ENCODE peak calls at places on chromosomes 11 and 22, in seven cellular contexts. Q is psoas muscle, S is fibroblast of the aortic adventitia, Y is AG04450, F is endothelial cell, W is RWPE1, X is IMR-90. M is an unnamed sample.
A peak's percentile ranks its signal among the peaks of the same experiment; 100 is the strongest.

GRCh38 chr11:57792870-57793269 is 31.3 kb downstream of the CTNND1 start:
- DNase-seq in Q (no peak), S (peak; percentile 35), Y (no peak), F (no peak), W (peak; percentile 26), X (no peak), M (no peak)

GRCh38 chr11:1256257-1257045 is 33.6 kb downstream of the MUC5B start:
- DNase-seq in Q (no peak), S (no peak), Y (no peak), F (no peak), W (no peak), X (no peak), M (no peak)

GRCh38 chr11:61273151-61274078 is 21.7 kb downstream of the VWCE start:
- DNase-seq in Q (no peak), S (peak; percentile 59), Y (no peak), F (no peak), W (peak; percentile 15), X (no peak), M (no peak)

GRCh38 chr11:130162733-130163132 is 3.2 kb downstream of the ST14 start:
- DNase-seq in Q (no peak), S (no peak), Y (no peak), F (no peak), W (peak; percentile 41), X (no peak), M (no peak)

GRCh38 chr22:49748514-49748913 is 79.2 kb downstream of the BRD1 start:
- DNase-seq in Q (no peak), S (no peak), Y (no peak), F (no peak), W (no peak), X (no peak), M (no peak)

GRCh38 chr11:19938866-19939265 is 221.4 kb downstream of the DBX1 start:
- DNase-seq in Q (no peak), S (no peak), Y (no peak), F (no peak), W (no peak), X (no peak), M (no peak)

GRCh38 chr11:93537767-93538261 is 5.4 kb downstream of the SMCO4 start:
- DNase-seq in Q (peak; percentile 40), S (no peak), Y (no peak), F (no peak), W (no peak), X (peak; percentile 47), M (no peak)

GRCh38 chr11:86571273-86571948 is 101.0 kb downstream of the ME3 start:
- DNase-seq in Q (no peak), S (no peak), Y (no peak), F (peak; percentile 66), W (no peak), X (no peak), M (no peak)

GRCh38 chr11:120303004-120303637 is 22.0 kb upstream of the TLCD5 start:
- DNase-seq in Q (peak; percentile 60), S (peak; percentile 88), Y (peak; percentile 55), F (peak; percentile 78), W (peak; percentile 67), X (peak; percentile 80), M (peak; percentile 67)

GRCh38 chr11:35029979-35030378 is 109.0 kb upstream of the CD44 start:
- DNase-seq in Q (no peak), S (peak; percentile 72), Y (no peak), F (no peak), W (peak; percentile 55), X (peak; percentile 84), M (peak; percentile 78)

GRCh38 chr11:95147364-95147905 is 57.8 kb downstream of the ENDOD1 start:
- DNase-seq in Q (no peak), S (peak; percentile 95), Y (peak; percentile 69), F (no peak), W (peak; percentile 85), X (peak; percentile 93), M (peak; percentile 85)

GRCh38 chr11:59560290-59560701 is 49.0 kb downstream of the OR4D9 start:
- DNase-seq in Q (no peak), S (peak; percentile 81), Y (no peak), F (peak; percentile 81), W (peak; percentile 66), X (peak; percentile 70), M (peak; percentile 55)

GRCh38 chr11:17775507-17776212 is 41.1 kb downstream of the KCNC1 start:
- DNase-seq in Q (no peak), S (no peak), Y (no peak), F (no peak), W (no peak), X (no peak), M (no peak)

GRCh38 chr11:132312616-132313210 is 942.3 kb downstream of the NTM start:
- DNase-seq in Q (no peak), S (peak; percentile 33), Y (no peak), F (peak; percentile 24), W (peak; percentile 2), X (peak; percentile 46), M (peak; percentile 31)

DNA sequence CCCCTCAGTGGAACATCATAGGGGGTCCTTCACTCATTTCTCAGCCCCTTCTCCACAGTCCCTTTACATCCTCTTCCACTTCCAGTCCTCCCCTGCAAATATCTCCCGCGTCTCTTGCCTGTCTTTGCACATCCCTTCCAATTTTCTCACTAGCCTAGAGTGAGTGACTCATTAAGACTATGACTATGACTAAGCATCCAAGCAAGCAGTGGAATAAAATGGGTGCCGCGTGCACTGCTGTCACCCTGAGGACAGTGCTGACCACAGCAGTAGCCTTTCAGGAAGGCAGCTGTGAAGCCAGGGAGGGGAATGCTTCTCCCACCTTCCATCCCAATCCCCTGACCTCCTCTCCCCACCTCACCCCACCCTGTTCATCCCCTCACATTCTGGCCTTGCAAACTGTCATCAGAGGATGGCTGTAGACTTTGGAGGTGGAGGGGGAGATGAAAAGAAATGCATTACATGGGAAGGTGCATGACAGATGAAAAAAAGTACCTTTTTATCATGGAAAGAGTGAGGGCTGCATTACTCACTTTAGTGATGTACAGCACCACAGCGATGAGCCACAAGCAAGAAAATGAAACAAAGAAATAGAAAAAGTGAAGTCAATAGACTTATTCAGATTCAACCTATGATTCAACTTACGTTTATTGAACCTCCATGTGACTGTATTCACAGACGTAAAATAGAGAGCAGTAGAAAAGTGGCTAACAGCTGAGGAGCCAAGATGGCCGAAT is 948.2 kb downstream of the NTM start:
- DNase-seq in Q (no peak), S (peak; percentile 5), Y (no peak), F (no peak), W (peak; percentile 27), X (peak; percentile 76), M (peak; percentile 80)
- TF ChIP-seq CTCF in Q (no peak), S (no peak), Y (no peak), F (no peak), W (no peak), X (peak; percentile 24), M (peak; percentile 22)

GRCh38 chr11:47269002-47269828 is 718 bp upstream of the MADD start:
- DNase-seq in Q (peak; percentile 93), S (peak; percentile 79), Y (peak; percentile 60), F (peak; percentile 88), W (peak; percentile 90), X (peak; percentile 82), M (peak; percentile 88)
- TF ChIP-seq CTCF in Q (no peak), S (peak; percentile 25), Y (no peak), F (no peak), W (peak; percentile 11), X (peak; percentile 24), M (peak; percentile 55)

DNA sequence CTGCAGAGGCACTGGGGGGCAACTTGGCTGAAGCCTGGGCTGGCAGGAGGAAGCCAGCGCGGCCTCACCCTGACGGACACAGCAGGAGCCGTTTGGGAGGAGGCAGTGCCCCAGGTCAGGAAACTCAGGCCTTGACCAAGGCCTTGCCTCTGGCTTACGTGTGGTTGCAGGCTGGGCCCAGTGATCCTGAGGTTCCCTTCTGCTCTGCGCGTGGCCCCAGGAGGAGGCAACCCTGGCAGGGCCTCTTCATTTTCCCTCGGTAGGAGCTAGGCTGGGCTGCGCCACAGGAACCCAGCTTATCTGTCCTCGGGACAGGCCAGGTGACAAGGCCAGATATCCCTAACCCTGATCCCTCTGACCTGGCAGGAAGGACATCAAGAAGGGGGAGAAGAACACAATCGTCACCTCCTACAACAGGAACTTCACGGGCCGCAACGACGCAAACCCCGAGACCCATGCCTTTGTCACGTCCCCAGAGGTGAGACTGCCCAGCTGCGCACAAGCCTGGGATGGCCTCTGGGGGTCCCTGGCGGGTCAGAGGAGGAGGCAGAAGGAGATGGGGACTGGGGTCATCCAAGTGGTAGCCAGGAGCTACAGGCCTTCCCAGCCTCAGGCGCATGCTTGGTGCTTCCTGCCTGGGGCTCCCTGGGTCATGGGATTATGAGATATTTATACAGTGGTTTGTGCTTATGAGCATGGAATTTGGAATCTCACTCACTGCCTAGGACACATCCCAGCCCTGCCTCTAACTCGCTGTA is 20.6 kb downstream of the POLR3H start:
- DNase-seq in Q (peak; percentile 25), S (peak; percentile 65), Y (peak; percentile 71), F (no peak), W (no peak), X (peak; percentile 89), M (peak; percentile 51)
- TF ChIP-seq CTCF in Q (no peak), S (no peak), Y (no peak), F (no peak), W (no peak), X (no peak), M (no peak)

GRCh38 chr11:116454020-116454645 is 318.7 kb downstream of the BUD13 start:
- DNase-seq in Q (no peak), S (peak; percentile 63), Y (no peak), F (peak; percentile 63), W (no peak), X (peak; percentile 27), M (peak; percentile 11)
- TF ChIP-seq CTCF in Q (peak; percentile 58), S (peak; percentile 72), Y (peak; percentile 57), F (peak; percentile 41), W (no peak), X (peak; percentile 50), M (peak; percentile 65)

DNA sequence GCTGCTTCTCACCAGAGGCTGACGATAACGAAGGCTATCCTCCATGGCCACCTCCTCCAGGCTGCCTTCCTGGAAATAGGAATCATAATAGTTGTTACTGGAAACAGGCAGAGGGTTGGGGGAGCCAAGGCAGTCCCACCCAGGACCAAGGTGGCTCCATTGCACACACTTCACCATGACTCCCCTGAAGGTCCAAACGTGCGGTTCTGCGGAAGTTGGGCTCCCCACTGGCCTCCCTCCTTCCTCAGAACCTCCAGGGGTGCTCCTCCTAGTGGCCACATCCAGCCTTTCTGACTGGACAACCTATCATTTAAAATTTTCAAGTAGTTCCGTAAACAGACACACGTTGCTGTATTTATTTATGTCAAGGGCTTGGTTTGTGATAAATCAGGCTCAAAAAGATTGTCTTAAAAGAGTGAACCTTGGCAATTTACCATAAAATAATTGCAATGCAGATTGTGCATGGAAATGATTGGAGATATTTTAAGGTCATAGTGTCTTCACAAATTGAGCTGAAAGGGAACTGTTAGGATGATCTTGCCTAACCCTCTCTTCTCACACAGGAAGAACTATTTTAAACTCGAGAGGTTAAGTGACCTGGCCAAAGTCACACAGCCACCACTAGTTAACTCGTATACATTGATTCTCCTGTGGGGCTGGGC is 1.4 kb upstream of the TCN2 start:
- DNase-seq in Q (peak; percentile 59), S (peak; percentile 45), Y (no peak), F (peak; percentile 46), W (peak; percentile 24), X (peak; percentile 25), M (peak; percentile 39)
- TF ChIP-seq CTCF in Q (peak; percentile 51), S (peak; percentile 69), Y (peak; percentile 68), F (peak; percentile 75), W (peak; percentile 51), X (peak; percentile 61), M (peak; percentile 89)

GRCh38 chr11:30322826-30323710 is at the start of gene ARL14EP:
- DNase-seq in Q (peak; percentile 93), S (peak; percentile 96), Y (peak; percentile 94), F (peak; percentile 86), W (peak; percentile 79), X (peak; percentile 96), M (peak; percentile 95)
- TF ChIP-seq CTCF in Q (no peak), S (no peak), Y (no peak), F (no peak), W (no peak), X (no peak), M (no peak)

M was measured in HFFc6.